ENCODE peak calls at places on chromosomes 3 and 15, in six cellular contexts. H, O, N, Y, R and X are unnamed samples.

GRCh38 chr3:174540536-174540935 is 318.6 kb upstream of the NAALADL2 start:
- DNase-seq in Y (no peak), N (no peak), R (no peak), H (no peak), O (no peak), X (no peak)

GRCh38 chr3:176426371-176426770 is 770.9 kb downstream of the TBL1XR1 start:
- DNase-seq in R (no peak), N (no peak), H (no peak), Y (no peak), O (no peak), X (no peak)

GRCh38 chr3:115931581-115931980 is 308.3 kb downstream of the GAP43 start:
- DNase-seq in O (no peak), N (no peak), R (no peak), H (no peak), Y (no peak), X (no peak)

GRCh38 chr3:194029846-194030245 is 106.1 kb upstream of the HES1 start:
- DNase-seq in Y (no peak), N (no peak), O (no peak), R (no peak), H (no peak), X (no peak)

GRCh38 chr15:33473005-33473404 is 162.2 kb downstream of the RYR3 start:
- DNase-seq in H (no peak), N (no peak), O (no peak), Y (no peak), R (no peak), X (no peak)

GRCh38 chr15:35329521-35329921 is 216.4 kb downstream of the DPH6 start:
- DNase-seq in R (no peak), N (no peak), O (no peak), H (no peak), Y (no peak), X (no peak)

GRCh38 chr3:54271118-54271517 is 148.8 kb downstream of the CACNA2D3 start:
- DNase-seq in Y (no peak), R (no peak), O (no peak), N (no peak), H (no peak), X (no peak)

GRCh38 chr15:53910852-53911251 is 67.4 kb upstream of the UNC13C start:
- DNase-seq in Y (no peak), R (no peak), H (no peak), O (no peak), N (no peak), X (no peak)

GRCh38 chr3:8481380-8481779 is 20.2 kb upstream of the LMCD1 start:
- DNase-seq in N (no peak), Y (no peak), R (no peak), H (no peak), O (peak), X (no peak)
- TF ChIP-seq CTCF in N (no peak), Y (no peak), R (no peak), H (no peak), O (peak), X (no peak)

GRCh38 chr3:146026547-146026946 is 134.4 kb downstream of the PLOD2 start:
- DNase-seq in N (no peak), O (no peak), H (no peak), Y (no peak), R (no peak), X (no peak)
- TF ChIP-seq CTCF in N (no peak), O (no peak), H (no peak), Y (no peak), R (no peak), X (no peak)

GRCh38 chr3:154018100-154018696 is 103.0 kb upstream of the ARHGEF26 start:
- DNase-seq in N (no peak), O (peak), R (peak), Y (peak), H (no peak), X (no peak)
- TF ChIP-seq CTCF in N (no peak), O (peak), R (peak), Y (no peak), H (peak), X (no peak)

DNA sequence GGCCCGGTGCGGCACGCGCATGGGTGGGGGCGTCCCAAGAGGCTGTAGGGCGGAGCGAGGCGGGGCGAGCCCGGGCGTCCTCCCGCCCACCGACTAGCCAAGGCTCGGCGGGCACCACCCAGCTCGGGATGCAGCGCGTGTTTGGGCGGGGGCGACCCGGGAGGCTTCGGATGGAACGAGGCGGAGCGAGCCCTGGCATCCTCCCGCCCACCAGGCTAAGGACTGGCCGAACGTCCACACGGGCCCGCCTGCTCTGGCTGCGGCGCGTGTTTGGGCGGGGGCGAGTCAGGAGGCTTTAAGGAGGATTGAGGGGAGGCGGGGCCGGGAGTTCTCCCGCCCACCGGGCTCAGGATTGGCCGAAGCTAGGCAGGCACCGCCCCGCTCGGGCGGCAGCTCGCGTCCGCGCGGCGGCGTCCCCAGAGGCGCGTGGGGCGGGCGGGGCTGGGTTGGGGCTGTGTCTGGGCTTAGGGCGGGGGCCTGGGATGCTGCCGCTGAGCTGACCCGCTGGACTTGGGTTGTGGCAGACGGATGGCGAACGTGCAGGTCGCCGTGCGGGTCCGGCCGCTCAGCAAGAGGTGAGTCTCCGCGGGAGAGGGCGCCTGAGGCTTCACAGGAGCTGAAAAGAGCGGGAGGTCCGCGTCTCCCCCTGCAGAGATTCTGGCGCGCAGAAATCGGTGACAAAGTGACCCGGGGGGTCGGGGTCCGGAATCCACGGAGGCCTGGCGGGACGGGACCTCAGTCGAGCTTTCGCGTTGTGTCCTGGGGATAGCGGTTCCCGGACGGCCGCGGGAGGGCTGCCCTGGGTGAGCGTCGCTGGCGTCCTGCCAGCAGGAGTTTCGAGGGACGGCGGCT is at the start of gene STARD9:
- DNase-seq in R (peak), H (peak), O (peak), Y (peak), N (peak), X (peak)
- TF ChIP-seq CTCF in R (no peak), H (no peak), O (peak), Y (no peak), N (no peak), X (no peak)

DNA sequence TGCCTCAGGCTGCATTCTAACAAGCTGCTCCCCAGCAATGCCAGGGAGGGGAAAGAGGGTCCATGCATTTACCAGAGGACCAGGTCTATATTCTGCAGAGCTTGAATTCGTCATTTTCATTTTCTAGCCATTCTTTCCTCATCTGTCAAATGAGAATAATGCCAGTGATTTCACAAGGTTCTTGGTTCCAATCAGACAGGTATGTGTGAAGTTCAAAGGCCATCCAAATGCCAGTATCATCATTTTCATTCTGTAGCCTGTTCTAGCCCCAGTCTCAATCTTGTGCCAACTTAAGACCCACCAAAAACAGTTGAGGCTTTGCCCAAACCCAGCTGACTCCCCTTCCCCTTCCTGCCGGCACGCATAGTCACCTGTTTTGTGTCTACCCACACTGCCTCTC is 112.7 kb downstream of the IQSEC1 start:
- DNase-seq in H (no peak), N (no peak), R (no peak), Y (no peak), O (no peak), X (no peak)
- TF ChIP-seq CTCF in H (no peak), N (no peak), R (no peak), Y (no peak), O (no peak), X (no peak)

GRCh38 chr3:18843930-18844329 is 304.4 kb upstream of the KCNH8 start:
- DNase-seq in N (no peak), R (no peak), O (no peak), Y (no peak), H (no peak), X (no peak)

GRCh38 chr3:18843188-18843587 is 305.1 kb upstream of the KCNH8 start:
- DNase-seq in N (no peak), R (no peak), Y (no peak), O (no peak), H (no peak), X (no peak)

GRCh38 chr3:18853269-18853668 is 295.0 kb upstream of the KCNH8 start:
- DNase-seq in R (no peak), Y (no peak), O (no peak), N (no peak), H (no peak), X (no peak)

DNA sequence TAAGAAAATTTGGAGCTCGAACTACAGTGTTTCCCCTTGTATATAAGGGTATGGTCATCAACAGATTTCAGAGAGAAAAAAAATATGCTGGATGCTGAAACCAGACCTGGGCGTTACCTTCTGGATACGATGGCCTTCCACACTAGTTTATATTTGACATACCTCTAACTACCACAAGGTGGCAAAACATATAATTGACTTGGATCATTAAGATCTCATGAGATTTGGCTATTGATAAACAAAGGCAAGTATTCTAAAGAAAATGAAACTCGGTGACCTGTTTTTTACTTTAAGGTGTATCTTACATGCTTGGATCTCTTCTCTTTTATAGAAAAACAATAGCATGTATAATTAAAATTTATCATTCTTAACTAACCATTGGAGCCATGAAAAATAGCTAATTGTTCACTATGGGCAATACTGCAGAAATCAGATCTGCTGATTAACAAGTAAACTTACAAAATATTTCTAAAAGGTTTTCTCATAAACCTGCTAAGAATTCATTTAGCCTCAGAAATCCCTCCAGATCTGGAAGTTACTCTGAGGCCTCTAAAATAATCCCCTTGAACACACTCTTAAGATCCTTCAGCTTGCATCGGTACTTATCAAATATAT is 300.6 kb upstream of the KCNH8 start:
- DNase-seq in R (no peak), Y (no peak), H (no peak), N (no peak), O (no peak), X (no peak)
- TF ChIP-seq CTCF in R (peak), Y (peak), H (peak), N (no peak), O (no peak), X (peak)

GRCh38 chr3:125587039-125587664 is 8.1 kb downstream of the OSBPL11 start:
- DNase-seq in H (no peak), Y (no peak), R (no peak), O (peak), N (no peak), X (no peak)

GRCh38 chr3:125585595-125586223 is 9.6 kb downstream of the OSBPL11 start:
- DNase-seq in R (peak), H (no peak), O (peak), N (no peak), Y (peak), X (no peak)

GRCh38 chr3:125582707-125583106 is 12.6 kb downstream of the OSBPL11 start:
- DNase-seq in R (no peak), N (no peak), Y (no peak), H (no peak), O (peak), X (no peak)
- TF ChIP-seq CTCF in R (no peak), N (no peak), Y (no peak), H (no peak), O (no peak), X (peak)

DNA sequence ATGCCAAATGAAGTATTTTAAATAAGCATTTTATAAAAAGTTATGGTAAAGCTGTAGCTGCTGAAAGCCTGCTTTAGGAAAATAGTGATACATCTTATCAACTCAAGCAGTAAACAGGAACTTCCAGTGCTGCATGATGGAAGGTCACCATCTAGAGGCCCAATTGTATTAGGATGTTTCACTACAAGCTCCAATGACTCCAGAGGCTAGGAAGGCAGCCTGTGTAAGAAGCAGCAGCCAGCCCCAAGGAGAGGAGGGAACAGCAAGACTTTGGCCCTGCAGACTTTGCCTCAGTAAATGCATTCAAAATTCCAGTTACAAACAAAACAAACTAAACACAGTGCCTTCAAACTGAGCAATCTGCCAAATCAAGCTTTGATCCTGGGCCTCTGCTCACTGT is 32.1 kb downstream of the ILDR1 start:
- DNase-seq in H (no peak), O (peak), N (no peak), R (no peak), Y (no peak), X (no peak)
- TF ChIP-seq CTCF in H (no peak), O (peak), N (no peak), R (no peak), Y (no peak), X (no peak)

GRCh38 chr3:123031051-123031450 is 3.5 kb upstream of the SEMA5B start:
- DNase-seq in O (no peak), H (no peak), R (no peak), Y (no peak), N (no peak), X (no peak)

GRCh38 chr3:123026551-123027291 is 842 bp downstream of the SEMA5B start:
- DNase-seq in N (no peak), Y (no peak), H (peak), R (peak), O (no peak), X (peak)

GRCh38 chr3:123027292-123028232 is at the start of gene SEMA5B:
- DNase-seq in O (peak), Y (no peak), N (no peak), H (no peak), R (peak), X (peak)

GRCh38 chr3:123025642-123026521 is 1.7 kb downstream of the SEMA5B start:
- DNase-seq in Y (no peak), R (peak), N (no peak), O (peak), H (no peak), X (peak)

GRCh38 chr3:123028233-123028828 is 768 bp upstream of the SEMA5B start:
- DNase-seq in H (no peak), Y (no peak), N (no peak), O (peak), R (no peak), X (peak)
- TF ChIP-seq CTCF in H (no peak), Y (peak), N (no peak), O (peak), R (no peak), X (no peak)

GRCh38 chr3:196053487-196053886 is 28.4 kb downstream of the TFRC start:
- DNase-seq in Y (no peak), O (no peak), N (no peak), H (no peak), R (no peak), X (no peak)

GRCh38 chr3:196049567-196050122 is 32.2 kb downstream of the TFRC start:
- DNase-seq in N (no peak), Y (no peak), H (no peak), R (no peak), O (no peak), X (no peak)

GRCh38 chr3:196050597-196050996 is 31.3 kb downstream of the TFRC start:
- DNase-seq in N (no peak), R (no peak), H (no peak), O (no peak), Y (no peak), X (no peak)

GRCh38 chr3:196048922-196049566 is 32.8 kb downstream of the TFRC start:
- DNase-seq in N (no peak), R (no peak), H (no peak), O (no peak), Y (no peak), X (no peak)

GRCh38 chr3:196051336-196052076 is 30.4 kb downstream of the TFRC start:
- DNase-seq in Y (no peak), H (no peak), R (no peak), O (no peak), N (no peak), X (no peak)
- TF ChIP-seq CTCF in Y (no peak), H (no peak), R (no peak), O (no peak), N (no peak), X (no peak)